ENCODE peak calls at places on chromosomes 13 and 19, in nine cellular contexts. V, S, F, W, Z, A, H, L and Y are unnamed samples.

GRCh38 chr19:32969549-32969948 is 2.2 kb downstream of the CEP89 start:
- DNase-seq in V (no peak), S (no peak), F (no peak), W (no peak), Z (no peak), A (no peak), H (no peak), L (no peak), Y (no peak)

GRCh38 chr13:98173431-98173921 is 3.6 kb downstream of the RNF113B start:
- DNase-seq in V (peak; percentile 95), S (no peak), F (peak; percentile 99), W (peak; percentile 67), Z (peak; percentile 44), A (peak; percentile 85), H (no peak), L (peak; percentile 59), Y (peak; percentile 96)

GRCh38 chr19:41528106-41528505 is 47.9 kb upstream of the CEACAM21 start:
- DNase-seq in V (peak; percentile 25), S (no peak), F (no peak), W (no peak), Z (peak; percentile 50), A (no peak), H (no peak), L (no peak), Y (no peak)

GRCh38 chr19:49837009-49837310 is 14.0 kb upstream of the PTOV1 start:
- DNase-seq in V (peak; percentile 49), S (no peak), F (no peak), W (no peak), Z (no peak), A (no peak), H (no peak), L (no peak), Y (no peak)

GRCh38 chr13:48902421-48902820 is 73.3 kb upstream of the FNDC3A start:
- DNase-seq in V (peak; percentile 94), S (no peak), F (peak; percentile 56), W (no peak), Z (no peak), A (peak; percentile 36), H (no peak), L (no peak), Y (no peak)

GRCh38 chr19:7988307-7988706 is 17.1 kb downstream of the ELAVL1 start:
- DNase-seq in V (peak; percentile 51), S (no peak), F (no peak), W (no peak), Z (no peak), A (no peak), H (no peak), L (no peak), Y (no peak)

GRCh38 chr13:114200673-114201005 is 21.6 kb downstream of the CFAP97D2 start:
- DNase-seq in V (peak; percentile 48), S (no peak), F (peak; percentile 26), W (no peak), Z (no peak), A (peak; percentile 26), H (no peak), L (no peak), Y (no peak)

GRCh38 chr19:2391118-2391725 is 31.2 kb downstream of the TMPRSS9 start:
- DNase-seq in V (peak; percentile 80), S (peak; percentile 82), F (peak; percentile 76), W (no peak), Z (peak; percentile 65), A (peak; percentile 84), H (no peak), L (no peak), Y (no peak)

GRCh38 chr13:51844862-51845573 is at the start of gene TMEM272:
- DNase-seq in V (peak; percentile 51), S (peak; percentile 85), F (peak; percentile 28), W (no peak), Z (no peak), A (peak; percentile 60), H (peak; percentile 64), L (peak; percentile 78), Y (no peak)

GRCh38 chr13:97275265-97275664 is 53.1 kb downstream of the MBNL2 start:
- DNase-seq in V (peak; percentile 93), S (peak; percentile 62), F (peak; percentile 89), W (no peak), Z (peak; percentile 84), A (peak; percentile 93), H (no peak), L (no peak), Y (peak; percentile 63)

GRCh38 chr13:49869514-49869913 is 66.6 kb downstream of the SPRYD7 start:
- DNase-seq in V (peak; percentile 45), S (peak; percentile 21), F (peak; percentile 47), W (no peak), Z (peak; percentile 9), A (peak; percentile 52), H (no peak), L (no peak), Y (no peak)

GRCh38 chr13:59538512-59538911 is 625.2 kb downstream of the DIAPH3 start:
- DNase-seq in V (no peak), S (no peak), F (no peak), W (no peak), Z (no peak), A (no peak), H (no peak), L (no peak), Y (no peak)

DNA sequence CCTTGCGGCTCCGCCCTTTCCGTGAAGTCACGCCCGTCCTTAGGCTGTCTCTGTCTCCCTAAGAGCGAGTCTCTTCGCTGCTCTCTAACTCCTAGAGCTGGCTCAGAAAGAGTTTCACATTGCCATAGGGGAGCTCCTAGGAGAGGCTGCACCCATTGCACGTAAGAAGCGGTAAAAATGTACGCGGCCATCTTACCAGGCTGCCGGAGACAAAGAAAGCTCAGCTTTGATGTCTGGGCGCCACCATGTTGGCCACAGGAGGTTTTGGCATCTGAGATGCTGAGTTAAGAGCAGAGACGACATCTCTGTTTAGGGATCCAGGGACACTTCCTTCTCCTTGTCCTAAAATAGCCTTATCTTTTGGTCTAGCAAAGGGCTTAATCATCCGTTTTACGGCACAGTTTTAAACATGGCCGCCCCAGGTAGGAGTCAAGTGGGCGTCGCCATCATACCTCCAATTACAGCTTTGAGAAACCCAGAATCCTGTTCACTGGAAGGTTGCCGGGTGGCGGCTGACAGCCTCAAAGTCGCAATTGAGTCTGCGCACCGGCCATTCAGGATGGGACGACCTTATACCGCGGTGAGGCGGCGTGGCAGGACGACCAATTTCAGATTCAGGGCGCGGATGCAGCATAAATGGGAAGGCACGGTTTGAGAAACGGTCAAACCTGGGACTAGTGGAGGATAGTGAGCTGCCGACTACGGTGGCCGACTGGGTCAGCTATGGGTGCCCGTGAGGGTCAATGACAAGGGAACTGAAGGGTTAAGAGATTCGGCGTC is at the start of gene ZNF793:
- DNase-seq in V (peak; percentile 80), S (peak; percentile 15), F (peak; percentile 60), W (peak; percentile 87), Z (no peak), A (peak; percentile 90), H (peak; percentile 67), L (peak; percentile 89), Y (peak; percentile 39)
- H3K4me3 ChIP-seq in V (peak within 1 kb of the TSS; percentile 72), S (peak within 1 kb of the TSS; percentile 34), F (peak within 1 kb of the TSS; percentile 70), W (peak within 1 kb of the TSS; percentile 80), Z (peak within 1 kb of the TSS; percentile 29), A (peak within 1 kb of the TSS; percentile 79), H (peak within 1 kb of the TSS; percentile 57), L (peak within 1 kb of the TSS; percentile 74), Y (peak within 1 kb of the TSS; percentile 77)

GRCh38 chr13:52862358-52863206 is 14.1 kb upstream of the PCDH8 start:
- DNase-seq in V (no peak), S (peak; percentile 34), F (no peak), W (no peak), Z (no peak), A (peak; percentile 8), H (no peak), L (no peak), Y (no peak)
- TF ChIP-seq CTCF in V (peak; percentile 28), S (peak; percentile 89), F (peak; percentile 24), W (no peak), Z (peak; percentile 54), A (peak; percentile 60), H (peak; percentile 51), L (no peak), Y (peak; percentile 34)

DNA sequence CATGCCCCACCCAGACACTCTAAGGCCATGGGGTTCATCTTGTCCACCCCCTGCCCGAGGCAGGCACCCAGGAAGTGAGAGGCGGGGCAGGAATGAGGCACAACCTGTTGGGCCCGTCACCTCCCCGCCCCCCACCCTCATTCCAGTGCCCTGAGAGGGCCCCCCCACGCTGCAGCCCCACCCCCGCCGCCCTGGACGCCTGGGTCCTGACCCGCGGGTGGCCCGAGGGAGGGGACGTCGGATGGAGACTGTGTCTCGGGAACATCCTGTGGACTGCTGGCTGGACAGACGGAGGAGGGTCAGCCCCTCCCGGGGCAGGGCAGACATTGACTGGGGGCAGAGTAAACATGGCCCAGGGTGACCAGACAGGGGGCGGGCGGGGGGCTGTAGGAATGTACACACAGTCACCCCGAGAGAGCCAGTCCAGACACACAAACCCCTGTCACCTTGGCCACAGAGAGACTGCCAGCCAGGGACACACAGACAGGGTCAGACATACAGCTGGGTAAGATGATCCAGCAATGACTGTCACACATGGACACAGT is 7.4 kb upstream of the JUNB start:
- DNase-seq in V (no peak), S (no peak), F (peak; percentile 68), W (peak; percentile 87), Z (no peak), A (no peak), H (peak; percentile 84), L (peak; percentile 60), Y (no peak)
- H3K4me3 ChIP-seq in V (no peak overlapping the region), S (no peak overlapping the region), F (no peak overlapping the region), W (no peak overlapping the region), Z (no peak overlapping the region), A (no peak overlapping the region), H (peak overlapping the region; percentile 58), L (no peak overlapping the region), Y (no peak overlapping the region)

GRCh38 chr13:100674848-100675659 is 459 bp upstream of the TMTC4 start:
- DNase-seq in V (peak; percentile 100), S (peak; percentile 99), F (peak; percentile 98), W (peak; percentile 100), Z (peak; percentile 82), A (peak; percentile 99), H (peak; percentile 99), L (peak; percentile 100), Y (peak; percentile 86)
- TF ChIP-seq CTCF in V (peak; percentile 23), S (peak; percentile 49), F (peak; percentile 25), W (peak; percentile 28), Z (peak; percentile 37), A (peak; percentile 37), H (peak; percentile 43), L (no peak), Y (peak; percentile 41)

GRCh38 chr19:17418710-17419109 is 1.1 kb upstream of the MVB12A start:
- DNase-seq in V (no peak), S (no peak), F (peak; percentile 50), W (no peak), Z (no peak), A (peak; percentile 39), H (no peak), L (no peak), Y (no peak)
- H3K4me3 ChIP-seq in V (peak overlapping the region; percentile 92), S (peak overlapping the region; percentile 92), F (peak overlapping the region; percentile 59), W (no peak overlapping the region), Z (peak overlapping the region; percentile 79), A (no peak overlapping the region), H (no peak overlapping the region), L (no peak overlapping the region), Y (peak overlapping the region; percentile 47)